ENCODE peak calls at places on chromosomes 7 and 10, in six cellular contexts. J, K, O, C, S and V are unnamed samples.

GRCh38 chr7:28554791-28555471 is 142.6 kb downstream of the CREB5 start:
- DNase-seq in K (no peak), O (no peak), C (no peak), J (no peak), S (no peak), V (no peak)

GRCh38 chr7:155865830-155866545 is 53.7 kb upstream of the SHH start:
- DNase-seq in S (no peak), C (no peak), O (no peak), K (no peak), J (no peak), V (no peak)

GRCh38 chr10:14478639-14479038 is 147.9 kb upstream of the FRMD4A start:
- DNase-seq in O (peak), J (peak), S (no peak), C (no peak), K (peak), V (no peak)

GRCh38 chr7:150369740-150370501 is 1.3 kb downstream of the REPIN1 start:
- DNase-seq in J (no peak), C (no peak), O (no peak), S (no peak), K (peak), V (no peak)

GRCh38 chr7:99011706-99012404 is 132.1 kb downstream of the SMURF1 start:
- DNase-seq in O (no peak), K (no peak), S (no peak), C (no peak), J (no peak), V (no peak)

GRCh38 chr10:124532106-124532641 is 70.6 kb downstream of the LHPP start:
- DNase-seq in J (peak), C (no peak), K (no peak), O (no peak), S (no peak), V (no peak)

GRCh38 chr7:15430191-15430590 is 131.6 kb downstream of the AGMO start:
- DNase-seq in K (no peak), O (no peak), J (no peak), S (no peak), C (no peak), V (no peak)

GRCh38 chr10:125231116-125231812 is 70.9 kb upstream of the CTBP2 start:
- DNase-seq in S (no peak), J (peak), O (no peak), C (peak), K (peak), V (peak)

GRCh38 chr10:116707981-116708380 is 34.4 kb downstream of the HSPA12A start:
- DNase-seq in C (no peak), O (no peak), K (no peak), S (no peak), J (no peak), V (no peak)

GRCh38 chr7:29606287-29606721 is 42.7 kb downstream of the PRR15 start:
- DNase-seq in O (no peak), S (no peak), K (peak), C (no peak), J (peak), V (no peak)

GRCh38 chr7:151045967-151046366 is 2.4 kb upstream of the ASIC3 start:
- DNase-seq in O (no peak), S (no peak), J (no peak), C (no peak), K (no peak), V (no peak)

GRCh38 chr7:138243430-138243829 is 167.2 kb downstream of the AKR1D1 start:
- DNase-seq in J (no peak), S (no peak), C (no peak), K (peak), O (peak), V (no peak)

GRCh38 chr7:50349963-50350944 is 45.7 kb downstream of the IKZF1 start:
- DNase-seq in K (no peak), S (no peak), C (no peak), O (no peak), J (no peak), V (no peak)

GRCh38 chr10:30386801-30387588 is 37.9 kb upstream of the MTPAP start:
- DNase-seq in J (peak), O (no peak), K (peak), C (no peak), S (no peak), V (no peak)

GRCh38 chr10:89271532-89271931 is 20.0 kb upstream of the LIPA start:
- DNase-seq in O (no peak), K (no peak), S (no peak), J (no peak), C (no peak), V (no peak)

GRCh38 chr10:27899058-27899457 is 99.8 kb downstream of the ODAD2 start:
- DNase-seq in S (no peak), K (no peak), J (no peak), O (no peak), C (no peak), V (no peak)

GRCh38 chr10:109892885-109893284 is 30.4 kb downstream of the XPNPEP1 start:
- DNase-seq in S (no peak), K (peak), O (no peak), C (no peak), J (peak), V (no peak)

GRCh38 chr10:15180736-15181135 is 12.2 kb upstream of the NMT2 start:
- DNase-seq in K (peak), O (no peak), C (no peak), J (peak), S (no peak), V (no peak)

GRCh38 chr7:100967292-100967863 is 2.0 kb upstream of the MUC12 start:
- DNase-seq in J (peak), S (peak), C (no peak), K (no peak), O (no peak), V (no peak)

GRCh38 chr7:92636018-92636560 is 45.9 kb upstream of the FAM133B start:
- DNase-seq in K (no peak), C (no peak), S (no peak), J (no peak), O (no peak), V (no peak)

GRCh38 chr10:128149267-128149666 is 23.0 kb upstream of the MKI67 start:
- DNase-seq in O (no peak), C (no peak), J (no peak), K (no peak), S (no peak), V (no peak)

GRCh38 chr10:132545659-132546367 is 8.2 kb downstream of the INPP5A start:
- DNase-seq in O (no peak), K (no peak), J (no peak), S (no peak), C (no peak), V (no peak)

GRCh38 chr10:43094091-43094484 is 17.2 kb downstream of the RET start:
- DNase-seq in S (no peak), C (no peak), K (no peak), O (no peak), J (no peak), V (no peak)

GRCh38 chr7:73602721-73603651 is 21.3 kb downstream of the MLXIPL start:
- DNase-seq in C (no peak), S (peak), K (no peak), O (no peak), J (no peak), V (no peak)

GRCh38 chr7:157576415-157576814 is 239.6 kb downstream of the DNAJB6 start:
- DNase-seq in S (peak), K (no peak), C (no peak), J (no peak), O (no peak), V (no peak)

GRCh38 chr7:27130540-27131389 is at the start of gene HOXA4:
- DNase-seq in C (no peak), K (peak), O (peak), S (peak), J (peak), V (no peak)

GRCh38 chr10:91115618-91116390 is 104.7 kb upstream of the PCGF5 start:
- DNase-seq in K (no peak), O (no peak), S (no peak), C (no peak), J (no peak), V (no peak)

GRCh38 chr7:116650436-116650835 is 21.6 kb upstream of the MET start:
- DNase-seq in C (no peak), O (no peak), K (no peak), S (no peak), J (no peak), V (no peak)

GRCh38 chr7:77331938-77332695 is 84.0 kb downstream of the GSAP start:
- DNase-seq in O (peak), S (peak), J (peak), C (no peak), K (peak), V (peak)

GRCh38 chr7:110548372-110548771 is 542.6 kb upstream of the LRRN3 start:
- DNase-seq in K (peak), C (no peak), S (no peak), O (no peak), J (no peak), V (no peak)

GRCh38 chr7:148773344-148773743 is 74.6 kb downstream of the CUL1 start:
- DNase-seq in J (no peak), O (no peak), S (no peak), K (no peak), C (no peak), V (no peak)

GRCh38 chr10:46020871-46021553 is 9.4 kb downstream of the NCOA4 start:
- DNase-seq in J (peak), C (no peak), K (peak), S (no peak), O (no peak), V (peak)

GRCh38 chr7:106045139-106045538 is 67.0 kb downstream of the SYPL1 start:
- DNase-seq in C (no peak), O (no peak), J (no peak), S (no peak), K (no peak), V (no peak)

GRCh38 chr7:22726849-22727792 is at the start of gene IL6:
- DNase-seq in K (peak), O (peak), C (peak), J (peak), S (peak), V (peak)

GRCh38 chr10:13684813-13685511 is 98.2 kb downstream of the PRPF18 start:
- DNase-seq in J (no peak), C (no peak), K (peak), S (no peak), O (peak), V (no peak)